ENCODE peak calls at places on chromosomes 16 and 17, in six cellular contexts. One of them, this sample, is unnamed.

GRCh38 chr16:21626659-21627277 is 25.6 kb downstream of the IGSF6 start:
- DNase-seq in H1: no peak
- DNase-seq in esophagus muscularis mucosa: no peak
- DNase-seq in A549: no peak
- DNase-seq in stomach: no peak
- DNase-seq in SK-N-SH: peak; percentile 83
- DNase-seq in this sample: no peak

GRCh38 chr17:46770818-46771600 is 47.5 kb downstream of the WNT3 start:
- DNase-seq in esophagus muscularis mucosa: no peak
- DNase-seq in SK-N-SH: peak; percentile 91
- DNase-seq in A549: peak; percentile 62
- DNase-seq in H1: no peak
- DNase-seq in stomach: peak; percentile 42
- DNase-seq in this sample: peak; percentile 74

GRCh38 chr16:89613101-89613953 is at the start of gene DPEP1:
- DNase-seq in H1: no peak
- DNase-seq in stomach: no peak
- DNase-seq in esophagus muscularis mucosa: no peak
- DNase-seq in A549: no peak
- DNase-seq in SK-N-SH: no peak
- DNase-seq in this sample: no peak

GRCh38 chr17:78789149-78789662 is 7.1 kb upstream of the CYTH1 start:
- DNase-seq in stomach: no peak
- DNase-seq in A549: no peak
- DNase-seq in H1: no peak
- DNase-seq in SK-N-SH: peak; percentile 29
- DNase-seq in esophagus muscularis mucosa: no peak
- DNase-seq in this sample: no peak

GRCh38 chr16:80046848-80047247 is 446.3 kb upstream of the MAF start:
- DNase-seq in stomach: no peak
- DNase-seq in A549: no peak
- DNase-seq in SK-N-SH: no peak
- DNase-seq in H1: no peak
- DNase-seq in esophagus muscularis mucosa: no peak
- DNase-seq in this sample: no peak

GRCh38 chr17:82283208-82283749 is 9.8 kb upstream of the CSNK1D start:
- DNase-seq in SK-N-SH: peak; percentile 96
- DNase-seq in H1: no peak
- DNase-seq in A549: peak; percentile 69
- DNase-seq in esophagus muscularis mucosa: no peak
- DNase-seq in stomach: no peak
- DNase-seq in this sample: no peak

GRCh38 chr17:21166599-21167265 is 40.0 kb downstream of the DHRS7B start:
- DNase-seq in SK-N-SH: no peak
- DNase-seq in esophagus muscularis mucosa: no peak
- DNase-seq in H1: no peak
- DNase-seq in A549: no peak
- DNase-seq in stomach: no peak
- DNase-seq in this sample: no peak

GRCh38 chr16:81001330-81001729 is 5.4 kb downstream of the CMC2 start:
- DNase-seq in A549: no peak
- DNase-seq in SK-N-SH: no peak
- DNase-seq in stomach: no peak
- DNase-seq in H1: no peak
- DNase-seq in esophagus muscularis mucosa: no peak
- DNase-seq in this sample: no peak

GRCh38 chr16:48110982-48111381 is 44.8 kb downstream of the ABCC12 start:
- DNase-seq in H1: no peak
- DNase-seq in stomach: no peak
- DNase-seq in esophagus muscularis mucosa: no peak
- DNase-seq in SK-N-SH: no peak
- DNase-seq in A549: no peak
- DNase-seq in this sample: no peak

GRCh38 chr16:14121872-14122271 is 50.8 kb downstream of the MRTFB start:
- DNase-seq in stomach: no peak
- DNase-seq in esophagus muscularis mucosa: no peak
- DNase-seq in SK-N-SH: no peak
- DNase-seq in A549: no peak
- DNase-seq in H1: no peak
- DNase-seq in this sample: no peak

GRCh38 chr17:14316131-14316854 is 15.4 kb downstream of the HS3ST3B1 start:
- DNase-seq in H1: no peak
- DNase-seq in esophagus muscularis mucosa: no peak
- DNase-seq in SK-N-SH: no peak
- DNase-seq in A549: no peak
- DNase-seq in stomach: no peak
- DNase-seq in this sample: no peak

GRCh38 chr17:20988896-20989295 is 53.9 kb downstream of the USP22 start:
- DNase-seq in esophagus muscularis mucosa: no peak
- DNase-seq in H1: no peak
- DNase-seq in SK-N-SH: no peak
- DNase-seq in A549: no peak
- DNase-seq in stomach: no peak
- DNase-seq in this sample: no peak

GRCh38 chr17:32494621-32495346 is 8.0 kb downstream of the CDK5R1 start:
- DNase-seq in H1: no peak
- DNase-seq in stomach: no peak
- DNase-seq in SK-N-SH: no peak
- DNase-seq in A549: no peak
- DNase-seq in esophagus muscularis mucosa: no peak
- DNase-seq in this sample: peak; percentile 76

GRCh38 chr16:27029525-27029924 is 37.2 kb upstream of the C16orf82 start:
- DNase-seq in H1: no peak
- DNase-seq in esophagus muscularis mucosa: no peak
- DNase-seq in stomach: no peak
- DNase-seq in SK-N-SH: no peak
- DNase-seq in A549: no peak
- DNase-seq in this sample: peak; percentile 58

GRCh38 chr16:64657316-64658011 is 464.4 kb downstream of the CDH11 start:
- DNase-seq in SK-N-SH: no peak
- DNase-seq in H1: no peak
- DNase-seq in stomach: no peak
- DNase-seq in A549: no peak
- DNase-seq in esophagus muscularis mucosa: no peak
- DNase-seq in this sample: no peak

GRCh38 chr17:41417576-41418015 is 6.8 kb downstream of the KRT37 start:
- DNase-seq in H1: no peak
- DNase-seq in SK-N-SH: peak; percentile 36
- DNase-seq in esophagus muscularis mucosa: no peak
- DNase-seq in A549: peak; percentile 67
- DNase-seq in stomach: no peak
- DNase-seq in this sample: no peak

GRCh38 chr16:73172621-73173312 is 124.8 kb upstream of the ZFHX3 start:
- DNase-seq in esophagus muscularis mucosa: no peak
- DNase-seq in SK-N-SH: peak; percentile 80
- DNase-seq in stomach: peak; percentile 93
- DNase-seq in H1: no peak
- DNase-seq in A549: peak; percentile 36
- DNase-seq in this sample: peak; percentile 74

GRCh38 chr17:57124053-57124452 is 39.0 kb downstream of the AKAP1 start:
- DNase-seq in SK-N-SH: no peak
- DNase-seq in H1: no peak
- DNase-seq in stomach: no peak
- DNase-seq in A549: no peak
- DNase-seq in esophagus muscularis mucosa: no peak
- DNase-seq in this sample: no peak

GRCh38 chr16:85158702-85159225 is 46.5 kb upstream of the CIBAR2 start:
- DNase-seq in esophagus muscularis mucosa: no peak
- DNase-seq in H1: no peak
- DNase-seq in A549: no peak
- DNase-seq in stomach: no peak
- DNase-seq in SK-N-SH: no peak
- DNase-seq in this sample: no peak

GRCh38 chr16:10428433-10429168 is 42.7 kb downstream of the ATF7IP2 start:
- DNase-seq in H1: no peak
- DNase-seq in A549: no peak
- DNase-seq in esophagus muscularis mucosa: no peak
- DNase-seq in SK-N-SH: no peak
- DNase-seq in stomach: no peak
- DNase-seq in this sample: no peak

GRCh38 chr17:12118617-12119016 is 97.9 kb downstream of the MAP2K4 start:
- DNase-seq in esophagus muscularis mucosa: no peak
- DNase-seq in H1: no peak
- DNase-seq in A549: no peak
- DNase-seq in stomach: no peak
- DNase-seq in SK-N-SH: no peak
- DNase-seq in this sample: no peak

GRCh38 chr17:37607637-37608368 is 1.4 kb downstream of the SYNRG start:
- DNase-seq in SK-N-SH: no peak
- DNase-seq in H1: no peak
- DNase-seq in stomach: no peak
- DNase-seq in A549: no peak
- DNase-seq in esophagus muscularis mucosa: no peak
- DNase-seq in this sample: no peak

GRCh38 chr16:24993722-24994686 is 21.2 kb downstream of the ARHGAP17 start:
- DNase-seq in A549: peak; percentile 78
- DNase-seq in H1: no peak
- DNase-seq in stomach: no peak
- DNase-seq in esophagus muscularis mucosa: no peak
- DNase-seq in SK-N-SH: no peak
- DNase-seq in this sample: no peak

GRCh38 chr17:75064867-75065561 is 18.0 kb downstream of the KCTD2 start:
- DNase-seq in SK-N-SH: no peak
- DNase-seq in esophagus muscularis mucosa: no peak
- DNase-seq in stomach: no peak
- DNase-seq in A549: no peak
- DNase-seq in H1: no peak
- DNase-seq in this sample: no peak

GRCh38 chr17:489758-490329 is 137.2 kb upstream of the RPH3AL start:
- DNase-seq in esophagus muscularis mucosa: no peak
- DNase-seq in SK-N-SH: peak; percentile 67
- DNase-seq in H1: no peak
- DNase-seq in A549: peak; percentile 58
- DNase-seq in stomach: peak; percentile 60
- DNase-seq in this sample: no peak

GRCh38 chr17:80049986-80050385 is 13.5 kb downstream of the CCDC40 start:
- DNase-seq in H1: no peak
- DNase-seq in A549: no peak
- DNase-seq in stomach: no peak
- DNase-seq in esophagus muscularis mucosa: no peak
- DNase-seq in SK-N-SH: no peak
- DNase-seq in this sample: no peak

GRCh38 chr16:67748791-67749282 is 29.7 kb upstream of the GFOD2 start:
- DNase-seq in H1: no peak
- DNase-seq in stomach: no peak
- DNase-seq in esophagus muscularis mucosa: no peak
- DNase-seq in A549: no peak
- DNase-seq in SK-N-SH: no peak
- DNase-seq in this sample: no peak

GRCh38 chr17:4017377-4017776 is 53.1 kb upstream of the ATP2A3 start:
- DNase-seq in A549: no peak
- DNase-seq in H1: no peak
- DNase-seq in SK-N-SH: no peak
- DNase-seq in stomach: no peak
- DNase-seq in esophagus muscularis mucosa: no peak
- DNase-seq in this sample: no peak

GRCh38 chr16:72400257-72401078 is 228.5 kb upstream of the PMFBP1 start:
- DNase-seq in esophagus muscularis mucosa: no peak
- DNase-seq in SK-N-SH: peak; percentile 54
- DNase-seq in A549: peak; percentile 21
- DNase-seq in stomach: no peak
- DNase-seq in H1: no peak
- DNase-seq in this sample: no peak

GRCh38 chr17:39533891-39534290 is 72.6 kb downstream of the CDK12 start:
- DNase-seq in stomach: no peak
- DNase-seq in SK-N-SH: no peak
- DNase-seq in A549: no peak
- DNase-seq in H1: no peak
- DNase-seq in esophagus muscularis mucosa: no peak
- DNase-seq in this sample: no peak

GRCh38 chr16:4309833-4310266 is 6.0 kb upstream of the GLIS2 start:
- DNase-seq in H1: peak; percentile 85
- DNase-seq in esophagus muscularis mucosa: no peak
- DNase-seq in stomach: peak; percentile 82
- DNase-seq in A549: peak; percentile 84
- DNase-seq in SK-N-SH: no peak
- DNase-seq in this sample: no peak

GRCh38 chr17:46115687-46116086 is 77.5 kb downstream of the KANSL1 start:
- DNase-seq in A549: no peak
- DNase-seq in stomach: no peak
- DNase-seq in H1: no peak
- DNase-seq in esophagus muscularis mucosa: no peak
- DNase-seq in SK-N-SH: no peak
- DNase-seq in this sample: no peak

GRCh38 chr16:6946802-6947201 is 385.8 kb upstream of the RBFOX1 start:
- DNase-seq in H1: no peak
- DNase-seq in SK-N-SH: no peak
- DNase-seq in A549: no peak
- DNase-seq in stomach: no peak
- DNase-seq in esophagus muscularis mucosa: no peak
- DNase-seq in this sample: no peak

DNA sequence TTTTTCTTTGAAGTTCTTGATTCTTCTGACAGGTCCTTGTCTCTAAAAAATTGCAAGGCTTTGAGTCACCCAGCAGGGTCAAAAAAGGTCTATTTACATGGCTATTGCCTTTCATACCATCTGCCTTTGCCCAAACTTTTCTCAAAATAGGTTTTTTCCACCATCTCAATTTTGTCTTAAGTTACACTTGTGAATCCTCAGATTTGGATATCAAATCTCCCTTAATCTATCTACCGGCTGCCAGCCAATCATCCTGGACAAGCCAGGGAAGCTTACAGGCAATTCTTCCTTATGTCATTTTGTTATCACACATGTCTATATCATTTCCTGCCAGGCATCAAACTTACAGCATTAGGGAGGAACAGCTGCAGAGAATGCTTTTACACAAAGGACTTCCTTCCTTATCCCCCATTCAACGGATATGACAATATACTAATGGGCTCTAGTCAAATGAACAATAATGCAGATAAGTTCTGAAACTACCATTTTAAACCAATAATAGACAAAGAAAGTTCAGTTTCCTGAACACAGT is 104.1 kb upstream of the CORO6 start:
- DNase-seq in stomach: no peak
- DNase-seq in esophagus muscularis mucosa: peak; percentile 31
- DNase-seq in H1: no peak
- DNase-seq in SK-N-SH: peak; percentile 63
- DNase-seq in A549: no peak
- DNase-seq in this sample: no peak
- TF ChIP-seq EP300 in stomach: no peak
- TF ChIP-seq EP300 in esophagus muscularis mucosa: no peak
- TF ChIP-seq EP300 in H1: no peak
- TF ChIP-seq EP300 in SK-N-SH: peak; percentile 97
- TF ChIP-seq EP300 in A549: no peak
- TF ChIP-seq EP300 in this sample: no peak

GRCh38 chr16:35102780-35103403 is 1643.5 kb downstream of the TP53TG3F start:
- DNase-seq in esophagus muscularis mucosa: no peak
- DNase-seq in H1: no peak
- DNase-seq in stomach: no peak
- DNase-seq in SK-N-SH: peak; percentile 26
- DNase-seq in A549: no peak
- DNase-seq in this sample: no peak
- TF ChIP-seq CTCF in esophagus muscularis mucosa: no peak
- TF ChIP-seq CTCF in H1: peak; percentile 37
- TF ChIP-seq CTCF in stomach: no peak
- TF ChIP-seq CTCF in SK-N-SH: peak; percentile 90
- TF ChIP-seq CTCF in A549: no peak
- TF ChIP-seq CTCF in this sample: no peak

GRCh38 chr17:60361889-60362288 is 30.0 kb downstream of the USP32 start:
- DNase-seq in A549: no peak
- DNase-seq in SK-N-SH: no peak
- DNase-seq in stomach: no peak
- DNase-seq in H1: no peak
- DNase-seq in esophagus muscularis mucosa: no peak
- DNase-seq in this sample: no peak
- TF ChIP-seq EP300 in A549: no peak
- TF ChIP-seq EP300 in SK-N-SH: no peak
- TF ChIP-seq EP300 in stomach: no peak
- TF ChIP-seq EP300 in H1: no peak
- TF ChIP-seq EP300 in esophagus muscularis mucosa: no peak
- TF ChIP-seq EP300 in this sample: no peak

GRCh38 chr17:54426287-54426886 is 474.3 kb upstream of the TOM1L1 start:
- DNase-seq in H1: no peak
- DNase-seq in stomach: no peak
- DNase-seq in A549: peak; percentile 1
- DNase-seq in SK-N-SH: peak; percentile 27
- DNase-seq in esophagus muscularis mucosa: no peak
- DNase-seq in this sample: no peak
- TF ChIP-seq CTCF in H1: peak; percentile 63
- TF ChIP-seq CTCF in stomach: no peak
- TF ChIP-seq CTCF in A549: peak; percentile 29
- TF ChIP-seq CTCF in SK-N-SH: peak; percentile 39
- TF ChIP-seq CTCF in esophagus muscularis mucosa: no peak
- TF ChIP-seq CTCF in this sample: peak; percentile 33